ENCODE peak calls at places on chromosomes 13 and 19, in six cellular contexts. J is tibial nerve, W is suprapubic skin, A is H1, Y is transverse colon, O is A549. S is an unnamed sample.

GRCh38 chr13:62251734-62252133 is 836.1 kb upstream of the PCDH20 start:
- DNase-seq in W (no peak), J (no peak), Y (no peak), A (no peak), O (no peak), S (no peak)

GRCh38 chr13:113882266-113882627 is 18.4 kb upstream of the GAS6 start:
- DNase-seq in J (peak), Y (no peak), O (no peak), W (peak), A (no peak), S (peak)

GRCh38 chr13:59677966-59678814 is 485.5 kb downstream of the DIAPH3 start:
- DNase-seq in W (no peak), Y (no peak), J (peak), A (no peak), O (peak), S (no peak)

GRCh38 chr13:111905609-111905945 is 161.4 kb upstream of the SOX1 start:
- DNase-seq in A (no peak), W (peak), Y (no peak), J (no peak), O (no peak), S (peak)

GRCh38 chr19:47363758-47364529 is 14.8 kb downstream of the DHX34 start:
- DNase-seq in A (no peak), O (peak), J (no peak), W (no peak), Y (no peak), S (no peak)

GRCh38 chr13:39411501-39411900 is 191.5 kb downstream of the LHFPL6 start:
- DNase-seq in A (no peak), W (no peak), Y (no peak), O (no peak), J (no peak), S (no peak)

GRCh38 chr13:96984061-96984508 is 10.2 kb downstream of the OXGR1 start:
- DNase-seq in Y (peak), J (peak), W (no peak), A (no peak), O (no peak), S (peak)

GRCh38 chr19:31591258-31591657 is 242.0 kb upstream of the TSHZ3 start:
- DNase-seq in W (no peak), A (no peak), J (no peak), Y (no peak), O (no peak), S (peak)

GRCh38 chr13:80945328-80945727 is 604.4 kb upstream of the SPRY2 start:
- DNase-seq in W (no peak), A (no peak), O (peak), Y (no peak), J (no peak), S (no peak)

GRCh38 chr13:46577656-46578589 is 25.0 kb downstream of the LRCH1 start:
- DNase-seq in Y (no peak), J (no peak), A (no peak), O (no peak), W (no peak), S (no peak)

GRCh38 chr13:51249767-51250741 is 27.9 kb downstream of the FAM124A start:
- DNase-seq in W (no peak), Y (no peak), J (no peak), O (no peak), A (no peak), S (no peak)

GRCh38 chr13:26624572-26624971 is 67.1 kb downstream of the WASF3 start:
- DNase-seq in W (no peak), O (no peak), J (no peak), A (no peak), Y (no peak), S (no peak)

GRCh38 chr13:80499536-80500280 is 158.8 kb upstream of the SPRY2 start:
- DNase-seq in A (no peak), Y (no peak), W (no peak), J (no peak), O (no peak), S (no peak)

GRCh38 chr19:39970424-39970673 is 616 bp upstream of the PSMC4 start:
- DNase-seq in J (no peak), A (no peak), Y (no peak), W (no peak), O (no peak), S (peak)

GRCh38 chr19:54485846-54486245 is 12.8 kb upstream of the CDC42EP5 start:
- DNase-seq in O (no peak), Y (no peak), J (no peak), W (no peak), A (no peak), S (no peak)

GRCh38 chr13:50123862-50124535 is 108.8 kb downstream of the KCNRG start:
- DNase-seq in A (peak), O (peak), Y (peak), J (peak), W (peak), S (peak)

GRCh38 chr13:102606537-102607309 is 9.9 kb downstream of the TPP2 start:
- DNase-seq in W (no peak), Y (no peak), J (no peak), A (no peak), O (no peak), S (no peak)

GRCh38 chr19:46601318-46602224 is at the start of gene CALM3:
- DNase-seq in Y (no peak), O (no peak), J (no peak), A (no peak), W (no peak), S (no peak)

GRCh38 chr19:45503909-45504308 is 3.4 kb upstream of the VASP start:
- DNase-seq in J (no peak), W (no peak), O (no peak), A (no peak), Y (no peak), S (no peak)

GRCh38 chr13:35630551-35631275 is 154.2 kb upstream of the MAB21L1 start:
- DNase-seq in J (peak), O (peak), A (no peak), W (no peak), Y (no peak), S (no peak)

GRCh38 chr19:1570836-1571235 is 2.7 kb upstream of the MEX3D start:
- DNase-seq in J (no peak), W (no peak), Y (no peak), A (no peak), O (no peak), S (no peak)

GRCh38 chr19:10544242-10544752 is 593 bp downstream of the ATG4D start:
- DNase-seq in W (no peak), Y (peak), J (no peak), A (no peak), O (no peak), S (no peak)

GRCh38 chr13:39144941-39145533 is 106.8 kb downstream of the NHLRC3 start:
- DNase-seq in Y (peak), O (peak), A (peak), W (no peak), J (peak), S (peak)

GRCh38 chr19:17848598-17849292 is 963 bp upstream of the JAK3 start:
- DNase-seq in O (no peak), J (no peak), A (no peak), Y (no peak), W (no peak), S (no peak)

GRCh38 chr19:19062454-19063182 is 1.2 kb upstream of the SLC25A42 start:
- DNase-seq in A (no peak), J (no peak), O (no peak), W (no peak), Y (no peak), S (no peak)

GRCh38 chr13:67278230-67278629 is 48.1 kb upstream of the PCDH9 start:
- DNase-seq in O (no peak), J (no peak), Y (no peak), W (no peak), A (no peak), S (no peak)

GRCh38 chr13:46992383-46992952 is 95.6 kb upstream of the HTR2A start:
- DNase-seq in Y (no peak), W (no peak), J (no peak), O (peak), A (no peak), S (no peak)

GRCh38 chr13:90652036-90652435 is 695.5 kb upstream of the MIR17HG start:
- DNase-seq in J (no peak), O (no peak), W (no peak), A (no peak), Y (no peak), S (no peak)

GRCh38 chr13:44801990-44802389 is 187.3 kb downstream of the NUFIP1 start:
- DNase-seq in W (no peak), O (peak), Y (no peak), A (no peak), J (no peak), S (no peak)

GRCh38 chr13:44806841-44807240 is 182.4 kb downstream of the NUFIP1 start:
- DNase-seq in O (no peak), Y (no peak), W (no peak), A (no peak), J (no peak), S (no peak)

GRCh38 chr13:44805623-44806022 is 183.6 kb downstream of the NUFIP1 start:
- DNase-seq in A (no peak), O (no peak), W (no peak), J (no peak), Y (no peak), S (peak)

GRCh38 chr13:44800626-44801025 is 188.6 kb downstream of the NUFIP1 start:
- DNase-seq in J (no peak), Y (no peak), A (no peak), W (no peak), O (no peak), S (no peak)

GRCh38 chr13:44803390-44803789 is 185.9 kb downstream of the NUFIP1 start:
- DNase-seq in J (no peak), W (no peak), Y (no peak), A (no peak), O (no peak), S (no peak)
- TF ChIP-seq POLR2A in J (no peak), W (no peak), Y (no peak), A (no peak), O (no peak), S (no peak)

GRCh38 chr13:44196186-44196751 is 177.4 kb upstream of the SERP2 start:
- DNase-seq in J (no peak), W (no peak), O (no peak), A (no peak), Y (no peak), S (no peak)

GRCh38 chr13:44191504-44192171 is 182.0 kb upstream of the SERP2 start:
- DNase-seq in Y (peak), A (no peak), W (no peak), O (peak), J (peak), S (peak)

GRCh38 chr13:44191103-44191502 is 182.5 kb upstream of the SERP2 start:
- DNase-seq in Y (no peak), W (no peak), O (no peak), A (no peak), J (no peak), S (no peak)

GRCh38 chr13:44197791-44198770 is 175.5 kb upstream of the SERP2 start:
- DNase-seq in A (no peak), O (no peak), W (no peak), J (no peak), Y (no peak), S (no peak)

DNA sequence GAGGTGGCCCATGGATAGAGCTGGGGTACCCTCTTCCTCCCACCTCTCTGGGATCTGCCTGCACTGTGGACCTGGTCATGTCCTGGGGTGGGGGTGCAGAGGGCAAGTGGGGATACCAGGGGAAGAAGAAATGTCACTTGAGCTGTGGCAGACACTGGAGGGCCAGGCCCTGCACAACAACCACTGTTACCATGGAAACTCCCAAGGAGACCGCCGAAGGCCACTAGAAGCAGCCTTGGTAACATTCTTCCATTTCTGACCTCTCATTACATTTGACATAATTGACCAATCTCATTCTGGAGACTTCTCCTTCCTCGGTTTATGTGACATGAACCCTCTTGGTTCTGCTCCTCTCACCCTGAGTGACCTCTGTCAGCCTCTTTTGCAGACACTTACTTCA is 179.9 kb upstream of the SERP2 start:
- DNase-seq in W (no peak), J (no peak), Y (no peak), A (no peak), O (no peak), S (no peak)
- TF ChIP-seq POLR2A in W (no peak), J (no peak), Y (no peak), A (no peak), O (no peak), S (no peak)

GRCh38 chr19:29807870-29808405 is 3.9 kb upstream of the CCNE1 start:
- DNase-seq in O (no peak), J (no peak), A (no peak), W (no peak), Y (no peak), S (no peak)

GRCh38 chr19:29812080-29812880 is 489 bp downstream of the CCNE1 start:
- DNase-seq in J (no peak), W (no peak), Y (peak), O (no peak), A (peak), S (no peak)

GRCh38 chr19:29810504-29810871 is 1.3 kb upstream of the CCNE1 start:
- DNase-seq in Y (peak), A (no peak), W (no peak), J (peak), O (peak), S (no peak)

GRCh38 chr19:29811125-29812079 is at the start of gene CCNE1:
- DNase-seq in Y (peak), W (peak), A (peak), J (peak), O (peak), S (peak)

GRCh38 chr19:29809795-29810503 is 1.8 kb upstream of the CCNE1 start:
- DNase-seq in O (no peak), J (no peak), A (no peak), Y (no peak), W (no peak), S (no peak)
- TF ChIP-seq POLR2A in O (no peak), J (no peak), A (no peak), Y (no peak), W (no peak), S (no peak)

GRCh38 chr19:44002566-44003460 is at the start of gene ZNF230:
- DNase-seq in Y (peak), J (peak), W (peak), A (peak), O (peak), S (peak)
- TF ChIP-seq POLR2A in Y (peak), J (no peak), W (no peak), A (no peak), O (peak), S (no peak)

GRCh38 chr13:30133976-30134375 is 173.4 kb downstream of the KATNAL1 start:
- DNase-seq in A (no peak), W (no peak), Y (no peak), O (no peak), J (no peak), S (no peak)

GRCh38 chr13:30134578-30134977 is 172.8 kb downstream of the KATNAL1 start:
- DNase-seq in J (no peak), O (no peak), Y (no peak), A (no peak), W (no peak), S (no peak)

GRCh38 chr13:30133554-30133912 is 173.8 kb downstream of the KATNAL1 start:
- DNase-seq in A (no peak), Y (peak), J (no peak), W (no peak), O (no peak), S (no peak)

GRCh38 chr13:30135351-30135750 is 172.0 kb downstream of the KATNAL1 start:
- DNase-seq in W (no peak), J (no peak), A (no peak), Y (no peak), O (no peak), S (no peak)

DNA sequence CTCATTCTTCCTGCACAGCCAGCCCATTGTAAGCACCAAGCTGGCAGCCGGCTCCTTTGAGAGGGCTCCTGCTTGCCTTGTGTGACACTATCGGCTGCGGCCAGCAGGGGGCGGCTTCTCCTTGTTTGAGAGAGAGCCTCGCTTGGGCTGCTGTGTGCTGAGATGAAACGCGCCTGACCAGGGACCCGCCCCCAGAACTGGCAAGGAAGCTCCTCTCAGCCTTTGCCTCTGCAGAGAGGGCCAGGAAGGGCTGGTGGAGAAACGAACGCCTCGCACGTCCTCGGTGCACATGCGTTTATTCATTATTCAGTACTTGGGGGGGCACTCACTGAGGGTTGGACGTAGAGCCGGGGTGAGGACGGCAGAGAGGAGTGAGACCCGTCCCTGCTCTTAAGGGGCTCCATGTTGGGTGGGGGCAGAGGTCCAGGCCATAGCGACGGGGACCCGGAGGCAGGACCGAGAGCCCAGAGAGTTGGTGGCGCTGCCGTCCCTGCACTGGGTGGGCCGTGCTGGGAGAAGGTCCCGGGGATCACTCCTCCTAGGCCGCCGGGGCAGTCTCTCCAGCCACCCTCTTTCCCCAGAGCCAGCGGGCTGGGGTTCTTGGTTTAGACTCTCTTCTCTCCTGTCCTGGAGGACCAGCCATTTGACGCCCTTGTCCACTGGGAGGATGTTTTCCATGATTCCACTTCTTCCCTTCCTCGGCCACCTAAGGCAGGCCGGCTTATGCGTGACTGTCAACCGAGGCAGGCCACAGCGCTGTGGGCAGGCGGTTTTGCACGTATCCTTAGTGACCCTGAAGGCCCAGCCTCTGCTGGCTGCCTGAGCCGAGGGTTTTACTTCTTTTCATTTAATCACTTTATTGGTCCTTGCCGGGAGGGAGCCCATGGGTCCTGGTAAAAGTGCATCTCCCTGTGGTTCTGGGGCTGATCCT is 174.5 kb downstream of the KATNAL1 start:
- DNase-seq in Y (peak), O (peak), W (peak), J (peak), A (peak), S (peak)
- TF ChIP-seq POLR2A in Y (no peak), O (no peak), W (no peak), J (no peak), A (no peak), S (no peak)

DNA sequence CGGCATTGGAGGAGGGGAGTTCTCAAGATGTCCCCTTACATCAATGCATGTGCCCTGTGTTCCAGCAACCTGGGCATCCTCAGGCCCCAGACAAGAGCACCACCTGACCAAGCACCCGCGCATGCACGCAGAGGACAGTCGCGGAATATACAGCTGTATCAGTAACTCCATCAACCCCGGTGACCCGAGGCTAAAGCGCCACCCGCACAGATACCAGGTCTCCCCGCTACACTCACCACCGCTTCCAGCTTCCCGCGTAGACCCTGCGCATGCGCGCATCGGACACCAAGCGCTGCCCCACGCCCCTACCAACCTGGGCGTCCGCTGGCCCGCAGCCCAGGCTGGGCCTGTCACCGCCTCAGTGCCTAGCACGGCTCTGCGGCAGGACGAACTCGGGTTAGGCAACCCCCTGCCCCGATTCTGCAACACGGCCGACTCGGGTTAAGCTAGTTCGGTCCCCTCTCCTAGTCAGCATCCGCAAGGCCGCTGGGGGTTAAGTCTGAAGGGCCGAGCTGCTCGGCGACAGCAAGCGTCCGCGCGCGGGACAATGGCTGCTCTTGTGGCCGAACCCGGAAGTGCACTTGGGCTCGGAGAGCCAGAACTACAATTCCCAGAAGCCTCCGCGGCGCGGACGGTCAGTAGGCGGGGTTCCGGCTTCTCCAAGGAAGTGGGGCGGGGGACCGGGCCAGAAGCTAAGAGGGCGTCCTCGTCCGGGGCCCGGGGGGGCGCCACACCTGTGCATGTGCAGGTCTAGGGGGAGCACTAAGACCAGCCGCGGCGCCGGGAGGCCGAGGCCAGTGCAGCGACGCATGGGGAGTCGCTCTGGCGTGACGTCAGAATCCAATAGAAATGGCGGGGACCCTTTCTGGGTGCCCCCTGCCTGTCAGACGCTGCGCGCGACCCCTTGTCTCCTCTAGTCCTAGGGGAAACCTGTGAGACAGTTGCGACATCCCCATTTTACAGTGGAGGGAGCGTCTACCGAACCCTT is at the start of gene ZNF180:
- DNase-seq in J (peak), O (peak), Y (peak), A (peak), W (peak), S (peak)
- TF ChIP-seq POLR2A in J (peak), O (peak), Y (peak), A (peak), W (peak), S (no peak)

GRCh38 chr13:52454459-52454824 is 836 bp upstream of the CKAP2 start:
- DNase-seq in J (no peak), O (peak), W (no peak), Y (peak), A (no peak), S (no peak)
- TF ChIP-seq POLR2A in J (no peak), O (no peak), W (no peak), Y (no peak), A (no peak), S (no peak)

S was measured in lower leg skin.